ENCODE peak calls at places on chromosome 18, in eight cellular contexts. U is IMR-90, D is ascending aorta, L is BE2C, C is adrenal gland, E is HCT116, N is tibial artery, S is HAP-1. I is an unnamed sample. For H3K36me3 and H3K27me3, the result is how much of the 10 kb centered on the place peaks cover.

GRCh38 chr18:23250893-23251656 is 115.8 kb downstream of the CABLES1 start:
- DNase-seq in L (no peak), C (peak), U (no peak), D (no peak), N (peak), S (no peak), E (no peak), I (peak)

GRCh38 chr18:34583895-34584294 is 126.2 kb upstream of the DTNA start:
- DNase-seq in E (no peak), C (no peak), S (no peak), N (no peak), L (no peak), U (no peak), D (no peak), I (no peak)

GRCh38 chr18:36392163-36392887 is 94.8 kb downstream of the FHOD3 start:
- DNase-seq in U (peak), L (no peak), D (no peak), N (no peak), C (no peak), S (no peak), E (no peak), I (no peak)

GRCh38 chr18:54830260-54830659 is 2.0 kb downstream of the RAB27B start:
- DNase-seq in C (no peak), U (no peak), L (no peak), E (no peak), D (no peak), N (no peak), S (no peak), I (no peak)

GRCh38 chr18:42931501-42931900 is 184.0 kb downstream of the RIT2 start:
- DNase-seq in L (no peak), C (no peak), S (no peak), N (no peak), U (peak), D (no peak), E (no peak), I (no peak)

GRCh38 chr18:14924226-14924625 is 176.3 kb downstream of the ANKRD30B start:
- DNase-seq in C (no peak), D (no peak), L (no peak), E (no peak), S (no peak), U (no peak), N (no peak), I (no peak)

GRCh38 chr18:68769423-68769822 is 28.5 kb upstream of the CCDC102B start:
- DNase-seq in D (no peak), E (no peak), S (no peak), U (no peak), L (no peak), C (no peak), N (peak), I (no peak)

GRCh38 chr18:32930695-32931301 is 158.0 kb upstream of the KLHL14 start:
- DNase-seq in L (no peak), C (no peak), E (peak), S (peak), U (peak), N (no peak), D (no peak), I (no peak)

GRCh38 chr18:76458522-76459311 is 36.3 kb downstream of the ZNF516 start:
- DNase-seq in L (no peak), E (no peak), S (no peak), U (no peak), N (no peak), D (no peak), C (no peak), I (no peak)

GRCh38 chr18:66534110-66534509 is 69.8 kb downstream of the CDH19 start:
- DNase-seq in E (no peak), C (no peak), N (no peak), S (no peak), L (no peak), U (no peak), D (no peak), I (no peak)

GRCh38 chr18:22827741-22828140 is 105.4 kb upstream of the RBBP8 start:
- DNase-seq in S (no peak), E (no peak), U (no peak), C (no peak), D (no peak), L (no peak), N (no peak), I (no peak)

GRCh38 chr18:45208164-45208563 is 407.1 kb upstream of the SLC14A2 start:
- DNase-seq in N (no peak), E (no peak), D (no peak), C (no peak), L (no peak), U (no peak), S (no peak), I (no peak)

DNA sequence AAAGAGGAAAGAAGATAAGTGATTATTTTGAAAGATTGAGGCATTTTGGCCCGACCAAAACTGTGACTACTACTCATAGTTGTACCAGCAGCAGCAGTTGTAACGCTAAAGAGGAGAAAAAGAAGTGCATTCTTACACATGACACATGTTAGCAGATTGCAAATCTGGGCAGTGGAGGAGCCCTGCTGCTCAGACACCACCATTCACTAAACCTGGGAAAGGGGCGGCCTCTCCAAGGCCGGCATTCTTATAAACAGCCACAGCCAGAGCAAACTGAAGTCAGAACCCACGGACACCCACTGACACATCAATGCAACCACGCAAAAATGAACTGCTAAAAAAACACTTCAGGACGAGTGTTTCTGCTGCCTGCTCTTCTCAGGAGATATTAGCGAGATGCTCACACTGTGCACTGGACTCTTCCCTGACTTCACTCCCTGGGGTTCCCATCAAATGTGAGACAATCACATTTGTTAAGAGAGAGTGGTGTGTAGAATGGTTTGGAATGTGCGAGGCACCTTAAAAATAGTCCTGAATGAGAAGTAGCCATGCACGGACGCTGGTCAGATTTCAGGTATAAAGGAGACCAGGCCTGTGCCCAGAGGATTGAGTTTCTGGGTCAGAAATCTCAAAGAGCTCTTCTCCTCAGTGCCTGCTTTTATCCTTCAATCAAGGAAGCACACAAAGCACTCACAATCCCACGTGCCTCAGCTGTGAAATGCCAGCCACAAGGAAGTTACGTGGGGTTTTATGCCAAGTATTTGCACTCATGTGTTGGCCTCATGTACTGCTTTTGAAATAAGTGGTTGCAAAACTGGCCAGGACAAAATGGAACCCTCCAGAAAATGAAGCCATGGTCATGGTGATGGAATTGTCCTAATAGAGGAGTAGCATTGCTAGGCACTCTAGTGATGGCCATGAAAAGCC is 83.4 kb downstream of the MTCL1 start:
- DNase-seq in N (no peak), S (no peak), C (no peak), U (peak), E (no peak), D (no peak), L (no peak), I (no peak)
- H3K36me3 ChIP-seq in N (under half), S (under half), C (under half), U (half or more), E (under half), D (under half), L (under half), I (under half)

GRCh38 chr18:75455249-75456183 is 28.0 kb upstream of the SMIM21 start:
- DNase-seq in D (no peak), N (no peak), U (peak), L (no peak), S (no peak), E (no peak), C (no peak), I (no peak)
- H3K27me3 ChIP-seq in D (under half), N (under half), U (under half), L (under half), S (under half), E (under half), C (under half), I (under half)

DNA sequence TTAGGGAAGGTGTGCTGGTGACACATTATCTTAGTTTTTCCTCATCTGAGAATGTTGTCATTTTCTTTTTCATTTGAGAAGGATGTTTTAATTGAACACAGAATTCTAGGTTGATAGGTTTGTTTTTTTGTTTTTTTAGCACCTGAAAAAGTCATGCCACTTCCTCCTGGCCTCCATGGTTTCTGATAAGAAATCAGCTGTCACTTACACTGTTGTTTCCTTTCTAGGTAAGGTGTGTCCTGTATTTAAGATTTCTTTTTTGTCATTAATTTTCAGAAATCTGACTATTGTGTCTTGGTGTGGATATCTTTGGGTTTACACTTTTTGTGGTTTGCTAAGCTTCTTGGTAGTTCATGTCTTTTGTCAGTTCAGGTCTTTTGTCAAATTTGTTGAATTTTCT is 99.3 kb downstream of the ROCK1 start:
- DNase-seq in L (no peak), N (no peak), S (no peak), E (no peak), C (no peak), U (no peak), D (no peak), I (no peak)
- H3K36me3 ChIP-seq in L (under half), N (half or more), S (under half), E (under half), C (under half), U (under half), D (half or more), I (half or more)

DNA sequence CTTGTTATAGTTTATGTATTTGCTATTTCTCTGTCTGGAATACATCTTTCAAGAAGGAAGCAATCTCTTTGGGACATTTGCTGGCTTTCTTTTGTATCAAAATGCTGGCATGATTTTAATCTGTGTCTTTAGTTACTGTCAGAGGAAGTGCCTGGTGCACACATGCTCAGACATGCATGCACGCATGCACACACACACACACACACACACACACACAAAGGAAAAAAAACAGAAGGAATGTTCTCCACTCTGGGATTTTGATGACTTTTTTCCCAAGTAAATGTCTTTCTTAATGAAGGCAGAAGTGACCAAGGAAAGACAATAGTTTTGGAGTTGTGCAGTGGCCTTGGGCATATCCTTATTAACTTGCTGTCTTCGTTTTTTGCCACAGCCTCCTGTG is 6.7 kb downstream of the GNAL start:
- DNase-seq in L (no peak), E (no peak), D (no peak), C (no peak), N (no peak), U (no peak), S (no peak), I (no peak)
- H3K27me3 ChIP-seq in L (under half), E (under half), D (under half), C (under half), N (under half), U (under half), S (under half), I (under half)

DNA sequence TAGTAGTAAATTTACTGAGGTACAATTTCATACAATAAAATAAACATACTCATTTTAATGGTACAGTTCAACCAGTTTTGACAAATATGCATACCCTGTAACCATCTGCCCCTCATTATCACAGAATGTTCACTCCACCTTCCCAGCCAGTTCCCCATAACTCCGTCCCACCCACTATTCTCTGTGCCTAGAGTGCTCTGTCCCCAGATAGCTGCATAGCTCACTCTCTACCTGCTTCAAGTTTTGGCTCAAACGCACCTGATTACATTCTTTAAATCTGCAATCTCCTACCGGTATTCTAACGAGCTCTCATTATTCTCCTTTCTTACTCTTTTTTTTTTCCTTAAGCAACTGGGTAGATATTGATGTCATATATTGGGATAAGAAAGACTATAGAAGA is 161.9 kb upstream of the SMAD7 start:
- DNase-seq in C (no peak), N (no peak), S (no peak), U (no peak), E (no peak), D (no peak), L (no peak), I (no peak)
- H3K36me3 ChIP-seq in C (under half), N (under half), S (under half), U (under half), E (under half), D (under half), L (under half), I (under half)

DNA sequence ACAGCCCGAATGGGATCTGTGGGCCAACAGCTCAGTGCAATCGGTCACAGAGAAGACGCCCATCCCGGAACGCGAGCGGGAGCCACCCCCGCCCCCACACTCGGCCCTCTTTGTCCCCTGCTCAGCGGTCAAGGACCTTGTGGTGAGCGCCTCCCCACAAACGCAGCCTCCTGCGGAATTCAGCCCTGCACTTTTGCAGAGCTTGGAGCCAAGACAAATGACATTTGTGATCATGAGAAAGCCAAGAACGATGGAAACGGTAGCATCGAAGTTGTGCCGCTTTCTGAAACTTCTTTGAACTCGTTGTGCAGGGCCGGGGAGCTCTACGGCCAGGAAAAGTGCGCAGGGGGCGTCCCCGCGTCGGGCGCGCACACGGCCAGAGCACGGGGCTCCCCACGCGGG is 6.7 kb upstream of the SALL3 start:
- DNase-seq in C (no peak), D (no peak), L (no peak), E (no peak), N (no peak), S (no peak), U (no peak), I (no peak)
- H3K27me3 ChIP-seq in C (half or more), D (under half), L (under half), E (under half), N (half or more), S (under half), U (under half), I (under half)